ENCODE peak calls at places on chromosomes 12 and 14, in six cellular contexts. V is neural progenitor cell, K is fibroblast of lung, O is left lung, E is OCI-LY7, M is mucosa of descending colon. Z is an unnamed sample. For H3K36me3 and H3K4me1, the result is how much of the 10 kb centered on the place peaks cover.

GRCh38 chr12:66693901-66694513 is 15.1 kb upstream of the GRIP1 start:
- DNase-seq in V (peak), K (peak), O (no peak), E (peak), M (no peak), Z (peak)

GRCh38 chr12:42097971-42098370 is 46.7 kb downstream of the GXYLT1 start:
- DNase-seq in V (no peak), K (no peak), O (no peak), E (no peak), M (no peak), Z (peak)

GRCh38 chr12:94099191-94099983 is 49.0 kb upstream of the PLXNC1 start:
- DNase-seq in V (no peak), K (peak), O (no peak), E (no peak), M (no peak), Z (no peak)

GRCh38 chr14:86311151-86311550 is 781.2 kb downstream of the FLRT2 start:
- DNase-seq in V (no peak), K (no peak), O (no peak), E (no peak), M (no peak), Z (no peak)

GRCh38 chr14:34722723-34723545 is 8.5 kb upstream of the CFL2 start:
- DNase-seq in V (peak), K (peak), O (no peak), E (peak), M (no peak), Z (peak)

GRCh38 chr12:122356192-122356635 is 66.3 kb downstream of the CLIP1 start:
- DNase-seq in V (peak), K (peak), O (no peak), E (peak), M (no peak), Z (peak)

GRCh38 chr12:128976120-128976519 is 122.8 kb downstream of the GLT1D1 start:
- DNase-seq in V (peak), K (no peak), O (no peak), E (peak), M (no peak), Z (no peak)

GRCh38 chr12:52423661-52424503 is 10.3 kb downstream of the KRT75 start:
- DNase-seq in V (no peak), K (no peak), O (no peak), E (no peak), M (no peak), Z (no peak)

GRCh38 chr14:22432348-22432976 is 156.6 kb downstream of the DAD1 start:
- DNase-seq in V (no peak), K (peak), O (no peak), E (peak), M (no peak), Z (no peak)

GRCh38 chr12:15688838-15689237 is 100.3 kb downstream of the EPS8 start:
- DNase-seq in V (peak), K (peak), O (no peak), E (no peak), M (no peak), Z (no peak)

GRCh38 chr14:74257988-74258704 is 18.9 kb downstream of the VSX2 start:
- DNase-seq in V (peak), K (no peak), O (no peak), E (no peak), M (no peak), Z (no peak)

GRCh38 chr12:113152196-113152834 is 2.8 kb downstream of the CFAP73 start:
- DNase-seq in V (no peak), K (no peak), O (no peak), E (no peak), M (no peak), Z (no peak)

DNA sequence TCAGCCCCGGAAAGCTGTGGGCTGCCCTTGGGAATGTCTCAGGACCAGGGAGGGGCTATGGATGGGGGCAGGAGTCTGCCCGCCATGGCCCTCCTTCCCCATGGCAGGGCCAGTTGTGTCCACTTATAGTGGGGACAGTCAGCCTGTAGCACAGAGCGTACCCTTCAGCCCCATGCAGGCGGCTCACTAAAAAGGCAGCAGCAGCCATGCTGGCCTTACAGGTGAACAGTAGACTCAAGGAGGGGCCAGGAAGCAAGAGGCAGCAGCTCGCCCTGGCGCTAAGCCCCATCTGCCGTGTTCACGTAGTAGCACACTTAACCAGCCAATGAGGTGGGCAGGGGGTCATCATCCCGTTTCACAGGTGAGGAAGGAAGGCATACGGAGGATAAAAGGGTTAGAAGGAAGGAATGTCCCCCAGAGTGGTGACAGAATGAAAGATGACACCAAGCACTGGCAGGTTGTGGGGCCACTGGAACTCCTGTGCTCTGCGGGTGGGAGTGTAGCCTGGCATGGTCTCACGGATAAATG is 52.7 kb downstream of the FAM222A start:
- DNase-seq in V (no peak), K (no peak), O (no peak), E (no peak), M (no peak), Z (no peak)
- H3K36me3 ChIP-seq in V (under half), K (under half), O (under half), E (under half), M (under half), Z (under half)

DNA sequence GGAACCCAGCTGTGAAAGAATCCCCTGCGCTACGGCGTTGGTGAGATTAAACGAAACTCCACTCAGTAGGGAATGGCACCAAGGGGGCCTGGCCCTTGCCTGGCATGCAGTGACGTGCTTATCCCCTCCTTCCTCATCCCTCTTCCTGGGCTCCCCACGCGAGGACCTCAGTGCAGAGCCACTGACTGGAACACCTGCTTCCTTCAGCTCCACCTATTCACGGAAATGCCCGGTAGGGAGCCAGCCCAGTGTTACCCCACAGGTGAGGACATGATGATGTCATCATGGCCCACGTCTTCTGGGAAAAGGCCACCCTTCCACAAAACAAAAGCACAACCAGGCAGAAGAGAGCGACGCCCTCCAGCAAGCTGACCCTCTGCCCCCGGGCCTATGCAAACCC is 42.2 kb downstream of the CCDC85C start:
- DNase-seq in V (no peak), K (no peak), O (no peak), E (no peak), M (no peak), Z (no peak)
- H3K4me1 ChIP-seq in V (half or more), K (under half), O (under half), E (under half), M (under half), Z (under half)

DNA sequence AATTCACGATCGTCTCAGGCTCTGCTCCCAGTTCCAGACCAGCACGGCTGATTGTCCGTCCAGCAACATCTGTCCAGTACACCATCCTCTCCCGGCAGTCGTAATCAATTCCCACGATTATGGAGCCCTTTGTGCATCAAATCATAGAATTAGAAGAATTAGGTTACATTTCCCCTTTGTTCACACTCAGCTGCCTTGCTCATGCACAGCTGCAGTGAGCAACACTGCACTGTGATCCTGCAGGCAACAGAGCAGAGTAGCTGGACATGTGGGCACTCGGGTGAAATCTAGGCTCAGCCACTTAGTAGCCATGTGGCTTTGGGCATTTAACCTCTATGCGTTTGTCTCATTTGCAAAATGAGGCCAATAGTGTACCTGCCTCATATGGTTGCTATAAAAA is 22.2 kb downstream of the RTRAF start:
- DNase-seq in V (no peak), K (no peak), O (no peak), E (no peak), M (no peak), Z (no peak)
- H3K36me3 ChIP-seq in V (under half), K (under half), O (under half), E (half or more), M (under half), Z (under half)

GRCh38 chr12:106128526-106129430 is 10.0 kb downstream of the NUAK1 start:
- DNase-seq in V (no peak), K (no peak), O (no peak), E (no peak), M (no peak), Z (no peak)
- H3K4me1 ChIP-seq in V (under half), K (under half), O (under half), E (under half), M (under half), Z (under half)

Z was measured in CD4-positive, alpha-beta memory T cell.